ENCODE peak calls at places on chromosomes 3 and 15, in five cellular contexts. L is brain microvascular endothelial cell, M is MM.1S, H is thyroid gland, B is prostate gland. G is an unnamed sample.

GRCh38 chr3:17473761-17474160 is 268.7 kb downstream of the TBC1D5 start:
- DNase-seq in L (no peak), M (no peak), H (no peak), B (no peak), G (no peak)

GRCh38 chr3:5019411-5020261 is 40.4 kb downstream of the BHLHE40 start:
- DNase-seq in M (no peak), B (no peak), L (no peak), H (no peak), G (peak)

GRCh38 chr3:13015286-13016082 is 57.7 kb downstream of the IQSEC1 start:
- DNase-seq in L (no peak), H (peak), B (no peak), M (peak), G (peak)

GRCh38 chr3:10747341-10747740 is 68.7 kb upstream of the SLC6A11 start:
- DNase-seq in B (no peak), M (no peak), L (no peak), H (no peak), G (no peak)

GRCh38 chr3:49638445-49638844 is 35.7 kb upstream of the APEH start:
- DNase-seq in L (peak), B (no peak), H (no peak), M (no peak), G (no peak)

GRCh38 chr3:23865595-23866396 is 51.0 kb downstream of the NKIRAS1 start:
- DNase-seq in L (peak), M (no peak), B (no peak), H (peak), G (no peak)

GRCh38 chr3:189353988-189354735 is 182.4 kb downstream of the TPRG1 start:
- DNase-seq in H (no peak), M (no peak), B (no peak), L (no peak), G (no peak)

GRCh38 chr15:73996939-73997338 is 2.4 kb downstream of the PML start:
- DNase-seq in B (no peak), H (no peak), L (peak), M (peak), G (no peak)

GRCh38 chr15:75067123-75067854 is 43.9 kb downstream of the PPCDC start:
- DNase-seq in H (no peak), M (peak), B (no peak), L (peak), G (no peak)

GRCh38 chr3:11335056-11335608 is 62.9 kb downstream of the ATG7 start:
- DNase-seq in L (peak), M (peak), H (no peak), B (peak), G (no peak)

GRCh38 chr3:149373235-149374125 is 4.0 kb downstream of the TM4SF1 start:
- DNase-seq in H (no peak), B (no peak), L (no peak), M (no peak), G (no peak)

GRCh38 chr3:10980216-10980799 is 12.2 kb upstream of the SLC6A1 start:
- DNase-seq in L (no peak), H (no peak), B (no peak), M (no peak), G (no peak)

GRCh38 chr3:46670000-46670890 is 23.2 kb downstream of the ALS2CL start:
- DNase-seq in B (no peak), H (no peak), L (no peak), M (no peak), G (peak)

GRCh38 chr3:46673151-46674030 is 20.1 kb downstream of the ALS2CL start:
- DNase-seq in H (no peak), L (no peak), B (no peak), M (no peak), G (peak)

GRCh38 chr3:46670891-46671427 is 22.5 kb downstream of the ALS2CL start:
- DNase-seq in L (no peak), H (no peak), M (no peak), B (no peak), G (peak)

GRCh38 chr3:46672349-46672695 is 21.2 kb downstream of the ALS2CL start:
- DNase-seq in H (no peak), B (no peak), M (no peak), L (no peak), G (no peak)

DNA sequence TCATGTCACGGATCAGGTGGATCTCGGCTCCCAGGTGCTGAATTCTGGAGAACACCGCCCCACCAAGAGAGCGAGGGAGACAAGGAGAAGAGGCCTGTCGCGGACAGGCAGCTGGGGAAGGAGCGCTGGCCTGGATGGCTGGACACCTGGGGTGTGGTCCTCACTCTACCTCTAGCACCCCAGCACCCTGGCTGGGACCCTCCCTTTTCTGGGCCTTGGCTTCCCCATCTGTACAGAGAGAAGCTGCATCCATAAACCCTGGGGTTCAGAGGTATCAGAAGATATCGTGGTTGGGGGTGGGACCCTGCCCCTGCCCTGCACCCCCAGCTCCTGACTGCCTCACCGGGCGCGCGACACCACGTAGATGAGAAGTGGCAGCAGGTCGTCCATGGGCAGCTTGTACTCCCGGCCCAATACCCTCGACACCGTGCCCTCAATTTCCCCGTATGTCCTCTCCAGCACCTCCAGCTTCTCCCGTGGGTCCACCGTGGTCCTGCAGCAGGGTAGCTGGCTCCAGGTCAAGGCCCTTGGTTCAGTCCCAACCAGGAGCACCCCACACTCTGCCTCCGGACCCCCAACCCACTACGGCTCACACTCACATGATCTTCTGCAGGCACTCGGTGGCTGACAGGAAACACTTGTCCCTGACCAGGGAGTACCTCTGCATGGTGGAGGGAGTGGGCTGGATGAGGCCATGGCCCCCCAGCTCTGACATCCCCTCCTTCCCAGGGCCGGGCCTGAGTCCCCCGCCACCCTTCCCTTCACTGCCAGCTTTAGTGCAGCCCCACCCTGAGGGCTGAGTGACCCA is 21.7 kb downstream of the ALS2CL start:
- DNase-seq in L (no peak), H (no peak), M (no peak), B (no peak), G (peak)
- TF ChIP-seq CTCF in L (no peak), H (no peak), M (no peak), B (no peak), G (no peak)

GRCh38 chr3:140378571-140379340 is 299.1 kb upstream of the TRIM42 start:
- DNase-seq in B (no peak), L (no peak), M (no peak), H (no peak), G (no peak)

GRCh38 chr3:140376136-140376889 is 301.6 kb upstream of the TRIM42 start:
- DNase-seq in H (no peak), L (no peak), B (no peak), M (no peak), G (no peak)

GRCh38 chr3:140375002-140375401 is 302.9 kb upstream of the TRIM42 start:
- DNase-seq in L (no peak), M (no peak), H (no peak), B (no peak), G (no peak)

DNA sequence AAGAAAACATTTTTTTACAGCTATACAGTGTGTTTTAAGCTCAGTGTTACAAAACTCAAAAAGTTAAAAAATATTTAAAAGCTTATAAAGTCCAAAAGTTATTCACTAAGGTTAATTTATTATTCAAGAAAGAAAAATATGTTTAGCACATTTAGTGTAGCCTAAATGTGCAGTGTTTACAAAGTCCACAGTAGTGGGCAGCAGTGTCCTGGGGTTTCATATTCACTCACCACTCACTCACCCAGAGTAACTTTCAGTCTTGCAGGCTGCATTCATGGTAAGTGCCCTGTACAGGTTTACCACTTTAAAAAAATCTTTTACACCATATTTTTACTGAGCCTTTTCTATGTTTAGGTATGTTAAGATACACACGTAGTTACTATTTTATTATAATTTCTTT is 300.2 kb upstream of the TRIM42 start:
- DNase-seq in B (no peak), H (no peak), M (no peak), L (no peak), G (no peak)
- TF ChIP-seq CTCF in B (no peak), H (no peak), M (no peak), L (no peak), G (no peak)

DNA sequence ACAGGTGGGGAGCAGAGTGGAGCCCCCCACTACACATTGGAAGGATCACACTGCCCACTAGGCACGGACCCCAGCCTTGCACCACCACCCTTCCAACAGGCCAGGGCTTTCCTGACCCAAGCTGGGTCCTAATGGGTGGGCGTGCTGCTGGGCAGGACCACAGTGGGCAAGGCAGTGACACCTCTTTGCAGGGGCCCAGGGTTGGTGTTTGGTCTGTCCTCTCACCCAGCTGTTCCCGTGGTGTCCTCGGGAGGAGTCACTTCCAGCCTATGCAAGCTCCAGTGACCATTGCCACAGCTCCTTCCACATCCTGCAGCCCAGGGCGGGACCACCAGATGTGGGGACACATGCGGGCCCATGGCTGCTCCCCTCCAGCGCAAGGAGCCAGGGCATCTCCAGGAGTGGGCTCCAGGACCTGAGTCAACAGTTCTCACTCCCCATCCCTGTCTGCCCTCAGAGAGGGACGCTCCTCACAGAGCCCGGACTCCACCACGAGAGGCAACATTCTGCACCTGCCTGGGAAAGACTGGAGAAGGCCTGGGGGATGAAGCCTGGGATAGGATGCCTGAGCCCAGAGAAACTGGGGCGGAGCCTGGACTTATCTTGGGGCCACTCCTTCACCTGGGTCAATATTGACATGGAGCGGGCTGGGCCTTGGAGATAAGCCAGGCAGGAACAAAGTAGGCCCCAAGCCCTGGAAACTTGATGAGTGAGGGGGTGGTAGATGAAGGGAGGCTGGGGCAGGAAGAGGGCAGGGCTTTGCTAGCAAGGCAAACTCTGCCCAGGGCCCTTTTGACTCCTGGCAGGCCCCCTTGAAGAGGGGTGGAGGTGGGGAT is 3.9 kb upstream of the VILL start:
- DNase-seq in B (peak), L (no peak), M (no peak), H (no peak), G (peak)
- TF ChIP-seq CTCF in B (no peak), L (no peak), M (no peak), H (no peak), G (no peak)

GRCh38 chr3:2921903-2922302 is 188.3 kb downstream of the IL5RA start:
- DNase-seq in H (peak), M (peak), B (no peak), L (no peak), G (no peak)
- TF ChIP-seq CTCF in H (no peak), M (peak), B (no peak), L (no peak), G (peak)

DNA sequence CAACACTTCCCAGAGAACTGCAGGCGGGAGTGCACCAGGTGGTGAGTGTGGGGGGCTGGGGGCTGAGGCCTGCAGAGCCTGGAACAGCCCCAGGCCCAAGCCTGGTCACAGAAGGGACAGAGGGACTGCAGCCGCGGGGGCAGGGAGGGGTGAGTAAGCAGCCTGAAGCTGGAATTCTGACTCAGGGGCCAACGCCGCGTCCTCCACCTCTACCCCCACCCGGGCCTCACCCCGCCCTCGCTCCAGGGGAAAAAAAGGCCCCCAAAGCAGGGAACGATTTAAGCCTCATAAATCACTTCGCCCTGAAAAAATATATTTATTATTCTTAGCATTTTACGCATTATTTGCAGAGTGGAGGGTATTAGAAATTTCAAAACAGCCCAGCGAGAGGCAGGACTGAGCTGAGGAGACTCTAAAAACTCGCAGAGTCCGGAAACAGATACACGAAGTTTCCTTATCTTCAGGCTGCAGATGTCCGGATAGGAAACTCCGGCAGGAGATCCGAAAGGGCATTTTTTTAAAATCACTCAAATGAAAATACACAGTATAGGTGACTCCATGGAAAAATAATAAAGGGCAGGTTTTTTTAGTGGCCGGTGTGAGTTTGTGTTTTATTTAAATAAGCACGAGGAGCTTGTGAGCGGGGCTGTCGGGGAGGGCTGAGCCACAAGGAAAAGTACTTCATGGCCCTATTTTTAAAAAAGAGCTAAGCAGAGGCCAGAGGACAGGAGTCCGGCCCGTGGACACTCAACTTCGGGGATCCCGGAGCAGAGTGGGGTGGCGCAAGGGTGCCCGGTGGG is 9.9 kb downstream of the GATA2 start:
- DNase-seq in H (no peak), M (no peak), B (no peak), L (peak), G (peak)
- TF ChIP-seq CTCF in H (no peak), M (no peak), B (no peak), L (peak), G (no peak)

DNA sequence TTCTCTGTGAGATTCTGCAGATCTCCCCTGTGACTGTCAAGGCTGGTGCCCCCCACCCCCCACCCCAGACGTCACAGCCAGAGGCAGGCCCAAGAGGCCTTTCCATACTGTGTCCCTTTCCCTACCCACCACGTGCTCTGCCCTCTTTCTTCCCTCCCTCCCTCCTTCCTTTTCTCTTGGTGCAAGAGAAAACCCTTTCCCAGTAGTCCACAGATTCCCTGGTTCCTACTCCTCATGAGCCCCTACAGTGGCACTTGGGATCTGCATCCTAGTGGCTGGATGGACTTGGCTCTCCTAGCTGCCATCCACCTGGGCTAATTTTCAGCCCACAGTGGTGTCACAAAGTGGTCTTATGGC is 35.1 kb downstream of the KLF13 start:
- DNase-seq in H (no peak), L (no peak), B (no peak), M (no peak), G (no peak)
- TF ChIP-seq CTCF in H (no peak), L (no peak), B (no peak), M (no peak), G (no peak)

GRCh38 chr15:33612721-33613304 is 302.0 kb downstream of the RYR3 start:
- DNase-seq in M (no peak), H (no peak), L (no peak), B (no peak), G (no peak)

GRCh38 chr15:33608714-33609113 is 297.9 kb downstream of the RYR3 start:
- DNase-seq in M (no peak), L (peak), H (no peak), B (no peak), G (no peak)
- TF ChIP-seq CTCF in M (peak), L (peak), H (no peak), B (no peak), G (no peak)

GRCh38 chr15:45253330-45253729 is 1.3 kb downstream of the SLC28A2 start:
- DNase-seq in M (no peak), H (no peak), L (no peak), B (no peak), G (no peak)
- TF ChIP-seq CTCF in M (peak), H (no peak), L (peak), B (no peak), G (no peak)

GRCh38 chr3:143120716-143121239 is 1.2 kb downstream of the CHST2 start:
- DNase-seq in M (peak), L (peak), B (no peak), H (peak), G (peak)
- TF ChIP-seq CTCF in M (peak), L (peak), B (no peak), H (no peak), G (no peak)